ENCODE peak calls at places on chromosomes 2 and 18, in ten cellular contexts. A, S, D, Z, W, F, O, I, U and E are unnamed samples.

GRCh38 chr2:212723226-212723625 is 184.6 kb upstream of the ERBB4 start:
- DNase-seq in I (peak; percentile 66), F (no peak), D (no peak), Z (no peak), O (no peak), A (no peak), W (peak; percentile 19), U (peak; percentile 3), S (peak; percentile 47), E (no peak)

GRCh38 chr18:23228102-23229051 is 93.1 kb downstream of the CABLES1 start:
- DNase-seq in A (no peak), U (peak; percentile 48), D (no peak), W (peak; percentile 17), O (no peak), I (peak; percentile 29), F (peak; percentile 51), Z (no peak), S (peak; percentile 47), E (no peak)

GRCh38 chr18:13260114-13260926 is 41.8 kb downstream of the LDLRAD4 start:
- DNase-seq in S (no peak), I (no peak), O (no peak), F (peak; percentile 60), A (no peak), D (no peak), Z (no peak), W (no peak), U (peak; percentile 13), E (no peak)

GRCh38 chr2:97699765-97700444 is 13.5 kb upstream of the ZAP70 start:
- DNase-seq in F (no peak), I (peak; percentile 74), U (peak; percentile 80), O (peak; percentile 65), S (peak; percentile 59), A (peak; percentile 50), Z (peak; percentile 57), W (peak; percentile 65), D (no peak), E (peak; percentile 46)

GRCh38 chr2:204967199-204967995 is 422.1 kb downstream of the PARD3B start:
- DNase-seq in A (no peak), U (no peak), F (no peak), S (no peak), Z (peak; percentile 54), W (no peak), O (no peak), D (no peak), I (no peak), E (no peak)

GRCh38 chr2:147008481-147008880 is 836.3 kb upstream of the ACVR2A start:
- DNase-seq in I (peak; percentile 56), S (peak; percentile 38), O (no peak), D (no peak), A (no peak), W (no peak), Z (no peak), U (no peak), F (no peak), E (no peak)

GRCh38 chr2:72028996-72029395 is 118.7 kb downstream of the CYP26B1 start:
- DNase-seq in Z (no peak), I (no peak), U (no peak), F (no peak), W (no peak), A (no peak), S (no peak), O (peak; percentile 11), D (no peak), E (peak; percentile 6)

GRCh38 chr18:52499646-52500045 is 159.6 kb downstream of the DCC start:
- DNase-seq in I (peak; percentile 66), F (no peak), U (no peak), D (no peak), Z (no peak), W (no peak), S (peak; percentile 0), A (no peak), O (no peak), E (no peak)

GRCh38 chr18:9887992-9888391 is 2.2 kb downstream of the TXNDC2 start:
- DNase-seq in O (no peak), F (no peak), D (no peak), I (no peak), Z (no peak), W (no peak), U (no peak), S (no peak), A (no peak), E (no peak)

GRCh38 chr2:170115501-170116229 is 62.3 kb upstream of the MYO3B start:
- DNase-seq in I (no peak), F (no peak), A (no peak), Z (no peak), D (no peak), O (no peak), S (no peak), U (no peak), W (no peak), E (no peak)

GRCh38 chr2:33337385-33337784 is 139.1 kb upstream of the RASGRP3 start:
- DNase-seq in A (no peak), S (peak; percentile 49), U (no peak), Z (no peak), O (no peak), D (no peak), F (no peak), W (no peak), I (no peak), E (no peak)

GRCh38 chr2:42959148-42959992 is 167.0 kb upstream of the HAAO start:
- DNase-seq in O (no peak), F (peak; percentile 83), Z (no peak), D (no peak), W (peak; percentile 94), S (peak; percentile 91), U (peak; percentile 97), I (no peak), A (no peak), E (no peak)

GRCh38 chr18:29840101-29840500 is 1202.4 kb downstream of the DSC3 start:
- DNase-seq in W (peak; percentile 39), O (no peak), Z (no peak), D (no peak), A (no peak), I (peak; percentile 79), U (peak; percentile 73), S (peak; percentile 81), F (no peak), E (no peak)

GRCh38 chr2:151277011-151277410 is 12.5 kb downstream of the NMI start:
- DNase-seq in F (no peak), U (no peak), Z (no peak), W (no peak), O (no peak), S (peak; percentile 47), D (no peak), I (no peak), A (no peak), E (no peak)

GRCh38 chr2:200944467-200945394 is 18.7 kb downstream of the ORC2 start:
- DNase-seq in F (no peak), O (peak; percentile 55), U (peak; percentile 86), I (peak; percentile 98), D (no peak), W (peak; percentile 96), Z (no peak), S (peak; percentile 94), A (peak; percentile 33), E (no peak)

GRCh38 chr2:36352024-36352398 is 3.6 kb upstream of the CRIM1 start:
- DNase-seq in F (no peak), D (no peak), I (peak; percentile 77), A (no peak), S (peak; percentile 70), O (no peak), W (peak; percentile 73), Z (no peak), U (peak; percentile 75), E (no peak)

DNA sequence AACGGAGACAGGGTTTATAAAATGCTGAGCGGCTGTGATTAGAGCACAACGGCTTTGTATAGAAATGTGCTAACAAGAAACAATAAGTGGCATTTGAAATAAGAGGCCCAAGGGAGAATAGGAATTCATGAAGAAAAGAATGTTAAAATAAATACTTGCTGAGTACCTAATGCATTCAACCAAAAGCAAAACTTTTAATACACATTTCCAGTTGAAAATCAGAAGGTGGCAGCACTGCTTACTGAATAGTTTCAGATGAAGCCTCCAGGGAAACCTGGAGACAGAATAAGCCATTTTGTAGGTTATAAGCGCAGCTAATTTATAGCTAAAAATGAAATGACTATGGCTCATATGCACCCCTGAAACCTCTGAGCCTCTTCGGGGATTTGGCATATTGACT is 286.6 kb downstream of the DPP10 start:
- DNase-seq in Z (no peak), W (no peak), U (no peak), O (no peak), A (no peak), I (peak; percentile 36), F (no peak), S (no peak), D (no peak), E (no peak)
- TF ChIP-seq CTCF in Z (no peak), W (no peak), U (no peak), O (no peak), A (peak; percentile 37), I (peak; percentile 59), F (no peak), S (no peak), D (no peak), E (peak; percentile 48)

GRCh38 chr18:832085-832681 is 20.1 kb upstream of the YES1 start:
- DNase-seq in U (no peak), S (no peak), D (no peak), A (peak; percentile 28), F (no peak), I (no peak), Z (no peak), W (no peak), O (peak; percentile 77), E (no peak)
- TF ChIP-seq CTCF in U (peak; percentile 12), S (no peak), D (no peak), A (no peak), F (no peak), I (peak; percentile 14), Z (no peak), W (no peak), O (no peak), E (no peak)

DNA sequence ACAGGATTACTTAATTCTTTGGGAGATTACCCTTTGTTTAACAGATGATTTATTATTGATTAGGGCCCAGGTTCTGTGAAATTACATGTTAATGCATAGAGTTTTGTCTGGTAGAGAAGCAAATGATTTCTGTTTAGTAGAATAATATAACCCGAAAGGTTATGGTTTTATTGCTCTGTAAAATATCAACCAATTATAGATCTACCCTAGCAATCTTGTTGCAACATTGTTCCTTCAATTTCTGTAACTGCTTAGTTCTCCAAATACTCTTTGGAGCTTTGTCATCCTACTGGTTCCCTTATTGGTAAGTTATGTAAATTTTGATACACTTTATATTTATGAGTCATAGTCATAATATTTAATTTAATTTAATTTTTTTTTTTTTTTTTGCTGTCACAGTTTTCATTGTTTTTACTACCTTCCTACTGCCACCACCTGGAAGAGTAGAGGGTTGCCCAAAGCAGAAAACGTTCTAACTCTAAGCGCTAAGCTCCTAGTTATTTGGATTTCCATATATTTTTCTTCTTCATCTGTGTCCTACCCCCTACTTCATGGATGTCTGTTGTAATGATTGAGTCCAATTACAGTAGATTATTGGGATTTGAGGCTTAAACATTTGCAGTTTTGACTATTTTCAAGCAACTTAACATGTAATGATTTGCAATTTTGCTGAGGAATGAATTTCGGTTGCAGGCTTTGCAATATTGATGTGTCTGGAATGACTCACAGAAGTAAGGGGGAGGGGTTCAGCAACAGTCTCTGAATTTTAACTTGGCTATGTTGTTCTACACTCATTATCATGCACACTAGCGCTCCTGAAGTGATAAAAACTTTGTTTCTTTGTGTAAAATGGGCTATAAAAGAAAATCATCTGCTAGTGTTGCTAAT is 51.0 kb downstream of the NABP1 start:
- DNase-seq in D (no peak), U (no peak), Z (no peak), W (peak; percentile 67), A (no peak), F (no peak), I (peak; percentile 44), O (no peak), S (peak; percentile 52), E (no peak)
- TF ChIP-seq CTCF in D (no peak), U (no peak), Z (no peak), W (no peak), A (no peak), F (no peak), I (peak; percentile 32), O (no peak), S (peak; percentile 4), E (no peak)

GRCh38 chr2:144071461-144071860 is 448.5 kb downstream of the ZEB2 start:
- DNase-seq in D (no peak), W (peak; percentile 77), O (no peak), Z (no peak), S (peak; percentile 41), I (peak; percentile 69), A (no peak), U (peak; percentile 41), F (no peak), E (no peak)
- TF ChIP-seq CTCF in D (no peak), W (peak; percentile 64), O (no peak), Z (no peak), S (peak; percentile 26), I (peak; percentile 65), A (peak; percentile 21), U (peak; percentile 33), F (peak; percentile 36), E (no peak)